ENCODE peak calls at places on chromosomes 16 and 17, in four cellular contexts. C is activated naive CD8-positive, alpha-beta T cell treated with anti-CD3 and anti-CD28 coated beads for 36 hours; V is astrocyte of the spinal cord; T is A172. Q is an unnamed sample.

GRCh38 chr17:75502072-75502745 is 13.1 kb downstream of the CASKIN2 start:
- DNase-seq in C (no peak), V (no peak), T (no peak), Q (no peak)

GRCh38 chr17:18967806-18968744 is 16.1 kb downstream of the SLC5A10 start:
- DNase-seq in C (no peak), V (no peak), T (no peak), Q (no peak)

GRCh38 chr17:34307110-34307509 is 12.1 kb upstream of the CCL8 start:
- DNase-seq in C (no peak), V (no peak), T (no peak), Q (no peak)

GRCh38 chr16:89019511-89019910 is 42.5 kb upstream of the CBFA2T3 start:
- DNase-seq in C (no peak), V (no peak), T (no peak), Q (no peak)

GRCh38 chr17:56939869-56940484 is 20.9 kb downstream of the COIL start:
- DNase-seq in C (no peak), V (peak; percentile 57), T (peak; percentile 62), Q (peak; percentile 71)

GRCh38 chr17:44400226-44400847 is 10.9 kb upstream of the ITGA2B start:
- DNase-seq in C (no peak), V (peak; percentile 42), T (no peak), Q (no peak)

GRCh38 chr16:89922477-89922883 is 662 bp upstream of the TUBB3 start:
- DNase-seq in C (peak; percentile 45), V (peak; percentile 97), T (peak; percentile 95), Q (peak; percentile 47)

GRCh38 chr17:57986841-57987581 is 1.0 kb downstream of the VEZF1 start:
- DNase-seq in C (peak; percentile 63), V (peak; percentile 86), T (peak; percentile 54), Q (peak; percentile 43)

GRCh38 chr17:78252111-78252634 is 20.7 kb downstream of the TMEM235 start:
- DNase-seq in C (peak; percentile 59), V (no peak), T (no peak), Q (peak; percentile 59)

GRCh38 chr16:23905027-23905426 is 69.2 kb downstream of the PRKCB start:
- DNase-seq in C (no peak), V (peak; percentile 26), T (peak; percentile 52), Q (no peak)

GRCh38 chr17:81387235-81388060 is 7.8 kb upstream of the BAHCC1 start:
- DNase-seq in C (peak; percentile 73), V (peak; percentile 66), T (no peak), Q (peak; percentile 89)

GRCh38 chr16:57898961-57899360 is 72.0 kb downstream of the CNGB1 start:
- DNase-seq in C (no peak), V (no peak), T (no peak), Q (no peak)